ENCODE peak calls at places on chromosomes 6 and 20, in six cellular contexts. One of them, this sample, is unnamed.

GRCh38 chr6:13682346-13682745 is 29.3 kb downstream of the RANBP9 start:
- DNase-seq in HCT116: no peak
- DNase-seq in MM.1S: no peak
- DNase-seq in neural progenitor cell: no peak
- DNase-seq in PC-3: no peak
- DNase-seq in SK-N-SH: no peak
- DNase-seq in this sample: no peak

GRCh38 chr6:129239825-129240491 is 357.0 kb downstream of the LAMA2 start:
- DNase-seq in SK-N-SH: no peak
- DNase-seq in HCT116: no peak
- DNase-seq in MM.1S: no peak
- DNase-seq in neural progenitor cell: no peak
- DNase-seq in PC-3: peak; percentile 2
- DNase-seq in this sample: no peak

GRCh38 chr6:70474751-70475150 is 61.4 kb downstream of the FAM135A start:
- DNase-seq in neural progenitor cell: peak; percentile 89
- DNase-seq in MM.1S: no peak
- DNase-seq in SK-N-SH: no peak
- DNase-seq in PC-3: no peak
- DNase-seq in HCT116: no peak
- DNase-seq in this sample: no peak

GRCh38 chr6:42138630-42139619 is 3.5 kb downstream of the C6orf132 start:
- DNase-seq in neural progenitor cell: peak; percentile 81
- DNase-seq in MM.1S: no peak
- DNase-seq in HCT116: no peak
- DNase-seq in SK-N-SH: no peak
- DNase-seq in PC-3: peak; percentile 78
- DNase-seq in this sample: no peak

GRCh38 chr6:31572041-31572911 is at the start of gene LTA:
- DNase-seq in PC-3: no peak
- DNase-seq in neural progenitor cell: no peak
- DNase-seq in SK-N-SH: no peak
- DNase-seq in HCT116: no peak
- DNase-seq in MM.1S: peak; percentile 48
- DNase-seq in this sample: no peak

GRCh38 chr20:41998539-41999341 is 380.6 kb upstream of the CHD6 start:
- DNase-seq in MM.1S: no peak
- DNase-seq in HCT116: no peak
- DNase-seq in PC-3: no peak
- DNase-seq in neural progenitor cell: no peak
- DNase-seq in SK-N-SH: no peak
- DNase-seq in this sample: no peak

GRCh38 chr6:135750081-135750480 is 101.4 kb upstream of the PDE7B start:
- DNase-seq in neural progenitor cell: no peak
- DNase-seq in MM.1S: no peak
- DNase-seq in PC-3: no peak
- DNase-seq in SK-N-SH: no peak
- DNase-seq in HCT116: no peak
- DNase-seq in this sample: no peak

GRCh38 chr6:106089981-106090380 is 3.8 kb downstream of the PRDM1 start:
- DNase-seq in PC-3: peak; percentile 26
- DNase-seq in neural progenitor cell: no peak
- DNase-seq in HCT116: no peak
- DNase-seq in SK-N-SH: no peak
- DNase-seq in MM.1S: peak; percentile 66
- DNase-seq in this sample: peak; percentile 57

GRCh38 chr6:21601341-21601740 is 7.8 kb downstream of the SOX4 start:
- DNase-seq in MM.1S: no peak
- DNase-seq in HCT116: no peak
- DNase-seq in PC-3: no peak
- DNase-seq in neural progenitor cell: no peak
- DNase-seq in SK-N-SH: no peak
- DNase-seq in this sample: no peak

GRCh38 chr6:21601932-21602390 is 8.4 kb downstream of the SOX4 start:
- DNase-seq in PC-3: no peak
- DNase-seq in neural progenitor cell: no peak
- DNase-seq in MM.1S: no peak
- DNase-seq in HCT116: no peak
- DNase-seq in SK-N-SH: no peak
- DNase-seq in this sample: no peak

GRCh38 chr6:21608610-21609009 is 15.1 kb downstream of the SOX4 start:
- DNase-seq in HCT116: no peak
- DNase-seq in SK-N-SH: no peak
- DNase-seq in neural progenitor cell: no peak
- DNase-seq in PC-3: no peak
- DNase-seq in MM.1S: no peak
- DNase-seq in this sample: no peak

GRCh38 chr6:21603516-21603952 is 10.0 kb downstream of the SOX4 start:
- DNase-seq in neural progenitor cell: no peak
- DNase-seq in PC-3: no peak
- DNase-seq in HCT116: no peak
- DNase-seq in SK-N-SH: no peak
- DNase-seq in MM.1S: no peak
- DNase-seq in this sample: no peak

DNA sequence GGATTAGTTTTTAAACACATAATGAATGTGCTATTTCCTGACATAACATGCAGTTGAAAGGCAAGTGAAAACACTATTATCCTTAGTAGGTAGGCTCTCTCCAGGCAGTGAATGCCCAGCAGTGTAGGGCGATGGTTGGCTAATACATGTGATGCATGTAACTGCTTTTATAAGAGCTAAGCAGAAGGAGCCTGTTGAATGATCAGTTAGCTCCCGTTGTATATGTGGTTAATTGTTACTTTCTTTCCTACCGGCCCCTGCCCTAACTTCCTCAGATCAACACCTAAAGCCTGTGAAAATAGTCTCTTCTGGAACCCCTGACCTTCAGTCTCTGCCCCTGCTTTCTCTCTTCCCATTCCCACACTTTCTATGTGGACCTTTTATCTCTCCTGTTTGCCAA is 10.5 kb downstream of the SOX4 start:
- DNase-seq in SK-N-SH: no peak
- DNase-seq in PC-3: no peak
- DNase-seq in HCT116: no peak
- DNase-seq in neural progenitor cell: no peak
- DNase-seq in MM.1S: no peak
- DNase-seq in this sample: no peak
- H3K9ac ChIP-seq in SK-N-SH: no peak overlapping the region
- H3K9ac ChIP-seq in PC-3: no peak overlapping the region
- H3K9ac ChIP-seq in HCT116: no peak overlapping the region
- H3K9ac ChIP-seq in neural progenitor cell: no peak overlapping the region
- H3K9ac ChIP-seq in MM.1S: no peak overlapping the region
- H3K9ac ChIP-seq in this sample: no peak overlapping the region

DNA sequence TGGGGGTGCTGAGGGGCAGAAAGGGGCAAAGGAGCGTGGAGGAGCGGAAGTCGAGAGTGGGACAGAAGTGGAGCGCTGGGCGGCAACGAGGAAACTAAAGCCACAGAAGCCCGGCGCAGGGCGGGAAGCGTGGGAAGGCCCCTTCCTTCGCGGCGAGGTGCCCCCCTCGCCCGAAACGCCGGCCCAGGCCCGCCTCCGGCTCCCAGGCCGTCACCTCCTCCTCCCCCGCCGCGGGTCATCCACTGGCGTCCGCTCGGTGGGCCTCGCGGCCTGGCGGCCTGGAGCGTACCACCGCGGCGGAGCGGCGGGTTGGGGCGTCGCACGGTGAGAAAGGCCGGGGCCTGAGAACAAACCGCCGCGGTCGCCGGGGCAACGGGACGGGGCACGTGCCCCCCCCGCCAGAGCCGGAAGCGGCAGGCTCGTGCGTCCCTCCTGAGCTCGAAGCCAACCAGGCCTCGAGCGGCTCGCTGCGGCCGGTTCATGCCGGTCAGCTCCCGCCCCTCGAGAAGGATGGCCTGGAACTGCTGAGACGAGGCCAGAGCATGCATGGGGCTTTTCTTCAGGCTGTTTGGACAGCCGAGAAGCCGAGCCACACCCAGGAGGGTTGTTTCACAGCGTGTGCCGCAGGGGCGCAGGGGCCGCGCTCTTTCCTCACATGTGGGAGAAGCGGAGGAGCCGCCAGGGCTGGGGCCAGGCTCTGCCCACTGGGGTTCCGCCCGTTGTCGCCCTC is at the start of gene TCP11:
- DNase-seq in neural progenitor cell: no peak
- DNase-seq in SK-N-SH: peak; percentile 26
- DNase-seq in HCT116: no peak
- DNase-seq in PC-3: no peak
- DNase-seq in MM.1S: no peak
- DNase-seq in this sample: peak; percentile 28
- TF ChIP-seq EZH2phosphoT487 in neural progenitor cell: no peak
- TF ChIP-seq EZH2phosphoT487 in SK-N-SH: no peak
- TF ChIP-seq EZH2phosphoT487 in HCT116: no peak
- TF ChIP-seq EZH2phosphoT487 in PC-3: no peak
- TF ChIP-seq EZH2phosphoT487 in MM.1S: no peak
- TF ChIP-seq EZH2phosphoT487 in this sample: no peak

DNA sequence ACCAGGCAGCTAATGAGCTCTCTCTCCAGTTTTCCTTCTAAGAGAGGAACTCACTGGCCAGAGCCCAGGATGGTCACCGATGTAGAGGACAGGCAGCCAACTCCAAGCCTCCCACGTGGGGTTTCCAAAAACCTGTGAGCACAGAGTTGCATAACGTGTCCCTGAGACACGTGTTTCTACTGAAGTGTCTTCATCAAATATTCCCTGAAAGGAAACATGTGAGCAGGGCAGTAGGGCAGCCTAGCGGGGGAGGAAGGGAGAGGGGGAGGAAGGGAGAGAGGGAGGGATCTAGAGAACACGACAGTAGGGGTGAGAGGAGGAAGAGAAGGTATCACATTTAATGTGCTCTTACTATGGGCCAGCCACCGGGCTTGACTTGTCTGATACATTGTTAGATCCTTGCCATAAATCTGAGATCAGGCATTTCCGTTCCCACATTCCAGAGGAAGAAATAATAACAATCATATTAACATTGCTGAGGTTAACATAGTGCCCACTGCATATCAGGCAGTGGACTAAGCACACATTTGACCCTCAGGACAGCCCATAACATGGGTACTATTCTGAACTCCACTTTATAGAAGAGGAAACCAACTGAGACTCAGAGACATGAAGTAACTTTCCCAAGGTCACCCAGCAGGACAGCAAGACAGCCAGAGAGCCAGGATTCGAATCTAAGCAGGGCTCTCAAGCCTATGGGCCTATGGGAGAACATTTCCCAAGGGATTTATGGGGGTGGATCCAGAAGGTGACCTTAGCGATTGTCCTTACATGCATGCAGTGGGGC is 4.5 kb upstream of the SYS1 start:
- DNase-seq in HCT116: no peak
- DNase-seq in PC-3: no peak
- DNase-seq in MM.1S: no peak
- DNase-seq in neural progenitor cell: no peak
- DNase-seq in SK-N-SH: no peak
- DNase-seq in this sample: peak; percentile 95
- H3K9ac ChIP-seq in HCT116: peak overlapping the region; percentile 47
- H3K9ac ChIP-seq in PC-3: no peak overlapping the region
- H3K9ac ChIP-seq in MM.1S: no peak overlapping the region
- H3K9ac ChIP-seq in neural progenitor cell: no peak overlapping the region
- H3K9ac ChIP-seq in SK-N-SH: peak overlapping the region; percentile 14
- H3K9ac ChIP-seq in this sample: peak overlapping the region; percentile 55

GRCh38 chr6:15246217-15247211 is 645 bp downstream of the JARID2 start:
- DNase-seq in neural progenitor cell: peak; percentile 43
- DNase-seq in PC-3: no peak
- DNase-seq in MM.1S: peak; percentile 48
- DNase-seq in HCT116: no peak
- DNase-seq in SK-N-SH: no peak
- DNase-seq in this sample: peak; percentile 53

GRCh38 chr6:15247750-15248450 is 2.0 kb downstream of the JARID2 start:
- DNase-seq in MM.1S: peak; percentile 49
- DNase-seq in SK-N-SH: peak; percentile 87
- DNase-seq in PC-3: peak; percentile 37
- DNase-seq in neural progenitor cell: peak; percentile 88
- DNase-seq in HCT116: no peak
- DNase-seq in this sample: peak; percentile 78

GRCh38 chr6:15248451-15249370 is 2.8 kb downstream of the JARID2 start:
- DNase-seq in HCT116: peak; percentile 92
- DNase-seq in PC-3: peak; percentile 96
- DNase-seq in MM.1S: peak; percentile 96
- DNase-seq in neural progenitor cell: peak; percentile 99
- DNase-seq in SK-N-SH: peak; percentile 96
- DNase-seq in this sample: peak; percentile 99

GRCh38 chr6:15245361-15246216 is at the start of gene JARID2:
- DNase-seq in HCT116: peak; percentile 95
- DNase-seq in SK-N-SH: peak; percentile 97
- DNase-seq in MM.1S: peak; percentile 94
- DNase-seq in neural progenitor cell: peak; percentile 98
- DNase-seq in PC-3: peak; percentile 98
- DNase-seq in this sample: peak; percentile 97

DNA sequence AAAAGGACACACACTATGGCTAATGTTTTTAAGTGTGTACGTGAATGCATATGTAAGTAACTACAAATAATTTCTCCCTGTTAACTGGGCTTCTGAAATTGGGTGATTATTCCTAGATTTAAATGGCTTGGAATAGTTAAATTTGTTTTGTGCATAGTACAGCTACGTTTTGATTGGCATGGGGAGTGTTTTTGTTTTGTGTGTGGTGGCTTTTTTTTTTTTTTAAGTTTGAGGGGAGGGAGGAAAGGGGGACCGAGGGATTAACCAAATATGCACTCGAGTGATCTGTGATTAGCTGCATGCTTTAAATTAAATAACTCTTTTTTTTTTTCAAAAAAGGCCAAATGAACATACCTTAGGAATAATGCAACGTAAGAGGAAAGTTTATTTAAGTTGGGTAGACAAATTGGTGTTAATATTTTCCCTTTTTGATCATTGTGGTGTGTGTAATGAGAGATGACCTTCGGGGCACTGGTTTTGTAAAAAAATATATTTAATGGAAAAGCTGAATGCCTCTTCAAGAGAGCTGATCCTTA is 1.4 kb downstream of the JARID2 start:
- DNase-seq in MM.1S: no peak
- DNase-seq in PC-3: no peak
- DNase-seq in neural progenitor cell: peak; percentile 19
- DNase-seq in HCT116: no peak
- DNase-seq in SK-N-SH: no peak
- DNase-seq in this sample: no peak
- TF ChIP-seq EZH2phosphoT487 in MM.1S: no peak
- TF ChIP-seq EZH2phosphoT487 in PC-3: no peak
- TF ChIP-seq EZH2phosphoT487 in neural progenitor cell: no peak
- TF ChIP-seq EZH2phosphoT487 in HCT116: no peak
- TF ChIP-seq EZH2phosphoT487 in SK-N-SH: no peak
- TF ChIP-seq EZH2phosphoT487 in this sample: no peak